ENCODE peak calls at places on chromosomes 13 and 19, in nine cellular contexts. M, P, U, G, T, E, R, V and X are unnamed samples.

GRCh38 chr13:24287748-24288287 is 21.6 kb upstream of the C1QTNF9 start:
- DNase-seq in U (no peak), E (no peak), G (no peak), R (no peak), P (no peak), M (no peak), T (no peak), V (no peak), X (no peak)

GRCh38 chr13:40362502-40362901 is 303.9 kb downstream of the FOXO1 start:
- DNase-seq in E (no peak), U (no peak), T (no peak), V (no peak), R (no peak), M (no peak), P (no peak), G (peak; percentile 56), X (no peak)

GRCh38 chr19:2867025-2867991 is at the start of gene ZNF556:
- DNase-seq in E (peak; percentile 61), M (no peak), R (no peak), U (no peak), V (no peak), G (no peak), T (no peak), P (no peak), X (peak; percentile 100)

GRCh38 chr19:4360081-4360569 is 16.8 kb downstream of the MPND start:
- DNase-seq in V (no peak), T (no peak), R (no peak), U (no peak), P (no peak), E (no peak), M (no peak), G (no peak), X (no peak)

GRCh38 chr19:21947775-21948174 is 63.0 kb downstream of the ZNF208 start:
- DNase-seq in E (no peak), U (no peak), G (peak; percentile 2), P (no peak), M (no peak), V (no peak), T (no peak), R (no peak), X (no peak)

GRCh38 chr13:23447927-23448326 is 14.4 kb upstream of the SACS start:
- DNase-seq in U (no peak), T (no peak), P (peak; percentile 95), G (peak; percentile 71), M (no peak), R (no peak), V (no peak), E (no peak), X (no peak)

GRCh38 chr19:8081569-8082550 is 29.3 kb downstream of the CCL25 start:
- DNase-seq in G (peak; percentile 70), R (no peak), U (no peak), P (peak; percentile 2), E (no peak), V (no peak), M (no peak), T (no peak), X (no peak)

GRCh38 chr13:111862836-111863815 is 203.8 kb upstream of the SOX1 start:
- DNase-seq in E (no peak), U (no peak), V (no peak), G (no peak), P (no peak), M (no peak), R (no peak), T (no peak), X (no peak)

GRCh38 chr19:41364546-41365391 is 820 bp upstream of the B9D2 start:
- DNase-seq in M (no peak), V (no peak), E (no peak), G (no peak), R (no peak), P (no peak), U (no peak), T (no peak), X (no peak)

GRCh38 chr13:113465241-113465640 is 12.0 kb upstream of the ADPRHL1 start:
- DNase-seq in P (no peak), T (no peak), G (no peak), M (no peak), R (no peak), E (no peak), U (no peak), V (no peak), X (no peak)

GRCh38 chr13:98653471-98653985 is 76.6 kb upstream of the STK24 start:
- DNase-seq in P (peak; percentile 59), G (peak; percentile 78), U (peak; percentile 89), V (peak; percentile 82), M (peak; percentile 24), R (peak; percentile 39), T (peak; percentile 74), E (no peak), X (peak; percentile 80)

GRCh38 chr19:16949496-16950023 is 60.8 kb downstream of the F2RL3 start:
- DNase-seq in U (no peak), P (no peak), E (no peak), G (no peak), R (no peak), V (no peak), T (no peak), M (no peak), X (no peak)

GRCh38 chr13:111005364-111005763 is 90.5 kb upstream of the ANKRD10 start:
- DNase-seq in R (no peak), U (no peak), V (no peak), P (no peak), G (no peak), M (no peak), T (no peak), E (no peak), X (no peak)

GRCh38 chr13:39415003-39415402 is 188.0 kb downstream of the LHFPL6 start:
- DNase-seq in U (no peak), G (peak; percentile 96), E (no peak), M (no peak), R (no peak), V (no peak), P (no peak), T (no peak), X (no peak)

GRCh38 chr13:101397742-101398141 is 18.6 kb downstream of the NALCN start:
- DNase-seq in G (no peak), P (peak; percentile 96), E (no peak), T (no peak), U (no peak), V (no peak), M (no peak), R (no peak), X (no peak)

GRCh38 chr19:3849092-3849491 is 19.7 kb downstream of the ZFR2 start:
- DNase-seq in U (peak; percentile 11), V (peak; percentile 66), R (no peak), G (no peak), T (peak; percentile 26), E (no peak), M (no peak), P (peak; percentile 13), X (no peak)

GRCh38 chr13:111326621-111326965 is 6.2 kb downstream of the TEX29 start:
- DNase-seq in M (no peak), T (no peak), E (no peak), U (no peak), G (no peak), R (no peak), P (no peak), V (no peak), X (no peak)

GRCh38 chr13:91264484-91264883 is 83.0 kb upstream of the MIR17HG start:
- DNase-seq in E (no peak), T (no peak), P (no peak), V (no peak), G (no peak), U (no peak), R (no peak), M (no peak), X (no peak)